ENCODE peak calls at places on chromosomes 13 and 19, in ten cellular contexts. X is astrocyte of the cerebellum, M is Peyer's patch, K is HCT116, H is WTC11, D is pancreas, Z is foreskin keratinocyte, L is endothelial cell, O is chondrocyte, U is right atrium auricular region. P is an unnamed sample.

GRCh38 chr13:106471957-106472543 is 63.4 kb downstream of the EFNB2 start:
- DNase-seq in X (peak), U (peak), Z (peak), D (no peak), L (no peak), M (no peak), O (no peak), K (peak), H (peak), P (no peak)

GRCh38 chr19:8210660-8211101 is 1.5 kb downstream of the CERS4 start:
- DNase-seq in U (no peak), L (no peak), O (no peak), K (no peak), D (peak), Z (no peak), X (no peak), H (no peak), M (peak), P (no peak)

GRCh38 chr19:40778865-40779284 is 828 bp downstream of the RAB4B start:
- DNase-seq in X (no peak), L (no peak), K (no peak), U (no peak), M (no peak), H (no peak), O (no peak), Z (no peak), D (no peak), P (no peak)

GRCh38 chr13:51825165-51825592 is 19.8 kb downstream of the TMEM272 start:
- DNase-seq in L (no peak), O (no peak), D (no peak), Z (no peak), K (no peak), U (no peak), M (no peak), X (no peak), H (no peak), P (no peak)

GRCh38 chr13:46369506-46370268 is 17.4 kb downstream of the RUBCNL start:
- DNase-seq in D (no peak), K (no peak), X (peak), L (no peak), M (peak), O (no peak), H (no peak), Z (no peak), U (no peak), P (no peak)

GRCh38 chr19:45097776-45098520 is 5.0 kb downstream of the PPP1R37 start:
- DNase-seq in L (no peak), D (no peak), X (peak), H (no peak), O (no peak), K (no peak), Z (peak), M (no peak), U (peak), P (no peak)

GRCh38 chr19:16957151-16957662 is 68.4 kb downstream of the F2RL3 start:
- DNase-seq in U (no peak), L (no peak), O (peak), D (no peak), H (no peak), K (no peak), Z (no peak), X (no peak), M (no peak), P (peak)

GRCh38 chr19:41408256-41408655 is 10.6 kb downstream of the BCKDHA start:
- DNase-seq in U (no peak), M (no peak), H (no peak), X (no peak), Z (no peak), K (no peak), L (no peak), D (no peak), O (no peak), P (no peak)

GRCh38 chr19:5225486-5226345 is 114.9 kb downstream of the PTPRS start:
- DNase-seq in K (no peak), M (no peak), D (no peak), U (no peak), L (peak), O (peak), H (peak), Z (no peak), X (no peak), P (no peak)
- TF ChIP-seq CTCF in K (peak), M (peak), D (peak), U (no peak), L (peak), O (peak), H (peak), Z (peak), X (peak), P (peak)

DNA sequence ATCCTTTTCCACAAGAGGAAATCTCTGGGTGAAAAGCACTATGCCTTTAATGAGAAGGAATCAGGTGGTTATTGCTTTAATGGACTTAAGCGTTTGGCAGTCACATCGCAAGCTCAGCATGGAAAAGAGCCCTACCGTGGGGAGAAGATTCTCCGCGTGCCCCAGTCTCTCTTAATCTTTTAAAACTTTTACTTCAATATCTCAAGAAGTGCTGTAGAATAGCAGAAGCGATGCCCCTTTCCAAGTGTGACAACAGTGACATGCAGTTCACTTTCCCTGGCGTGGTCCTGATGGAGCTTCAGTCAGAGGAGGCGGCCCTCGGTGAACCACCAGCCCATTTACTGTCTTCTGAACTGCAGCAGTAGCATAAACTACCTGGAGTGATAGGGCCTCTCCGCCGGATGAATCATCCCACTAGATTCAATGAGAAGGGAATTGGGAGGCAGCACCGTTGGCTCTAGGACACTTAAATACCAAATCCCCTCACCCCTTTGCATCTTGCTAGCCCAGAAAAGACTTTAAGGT is 112.7 kb upstream of the GPR12 start:
- DNase-seq in L (no peak), X (no peak), Z (no peak), K (no peak), D (no peak), U (no peak), M (no peak), H (no peak), O (no peak), P (no peak)
- TF ChIP-seq CTCF in L (peak), X (no peak), Z (no peak), K (no peak), D (no peak), U (no peak), M (no peak), H (no peak), O (peak), P (peak)

GRCh38 chr13:103067751-103068563 is 1.7 kb upstream of the SLC10A2 start:
- DNase-seq in K (no peak), Z (peak), U (no peak), L (no peak), M (no peak), D (no peak), H (peak), O (no peak), X (no peak), P (no peak)
- TF ChIP-seq CTCF in K (no peak), Z (peak), U (no peak), L (no peak), M (peak), D (no peak), H (no peak), O (no peak), X (no peak), P (no peak)

GRCh38 chr19:57672466-57672865 is 3.7 kb downstream of the ZSCAN4 start:
- DNase-seq in L (no peak), X (no peak), U (no peak), H (no peak), M (no peak), O (no peak), D (no peak), Z (no peak), K (no peak), P (no peak)
- TF ChIP-seq CTCF in L (no peak), X (no peak), U (no peak), H (no peak), M (no peak), O (no peak), D (no peak), Z (no peak), K (no peak), P (no peak)

GRCh38 chr13:36480726-36481485 is 48.6 kb downstream of the CCNA1 start:
- DNase-seq in H (no peak), L (no peak), Z (no peak), M (no peak), X (no peak), U (no peak), K (no peak), D (no peak), O (no peak), P (no peak)

GRCh38 chr13:36476661-36477060 is 44.4 kb downstream of the CCNA1 start:
- DNase-seq in D (no peak), O (no peak), U (no peak), X (no peak), K (no peak), H (no peak), L (no peak), M (no peak), Z (no peak), P (no peak)

DNA sequence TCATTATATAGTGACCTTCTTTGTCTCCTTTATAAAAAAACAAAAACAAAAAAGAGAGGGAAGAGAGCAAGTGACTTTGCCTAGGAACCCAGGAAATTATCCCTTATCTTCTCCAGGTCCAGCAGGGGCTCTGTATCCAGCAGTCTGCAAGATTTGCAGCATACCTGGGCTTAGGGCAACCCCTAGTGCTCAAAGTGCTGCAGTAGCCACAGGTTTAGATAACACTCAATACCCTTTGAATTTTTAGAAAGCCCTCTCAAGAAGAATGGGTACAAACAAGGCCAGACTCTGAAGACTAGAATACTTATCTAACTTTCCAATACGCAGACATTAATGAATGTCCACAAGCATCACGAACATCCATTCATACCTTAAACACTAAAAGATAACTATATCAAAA is 43.2 kb downstream of the CCNA1 start:
- DNase-seq in X (peak), D (no peak), Z (no peak), O (no peak), K (no peak), H (peak), M (no peak), L (no peak), U (no peak), P (no peak)
- TF ChIP-seq CTCF in X (no peak), D (no peak), Z (peak), O (no peak), K (no peak), H (no peak), M (no peak), L (no peak), U (no peak), P (no peak)

GRCh38 chr13:43085545-43085944 is 62.2 kb downstream of the DNAJC15 start:
- DNase-seq in L (no peak), H (no peak), D (no peak), U (no peak), O (no peak), X (peak), K (peak), Z (no peak), M (no peak), P (no peak)
- TF ChIP-seq CTCF in L (peak), H (peak), D (peak), U (peak), O (peak), X (peak), K (peak), Z (peak), M (peak), P (peak)

DNA sequence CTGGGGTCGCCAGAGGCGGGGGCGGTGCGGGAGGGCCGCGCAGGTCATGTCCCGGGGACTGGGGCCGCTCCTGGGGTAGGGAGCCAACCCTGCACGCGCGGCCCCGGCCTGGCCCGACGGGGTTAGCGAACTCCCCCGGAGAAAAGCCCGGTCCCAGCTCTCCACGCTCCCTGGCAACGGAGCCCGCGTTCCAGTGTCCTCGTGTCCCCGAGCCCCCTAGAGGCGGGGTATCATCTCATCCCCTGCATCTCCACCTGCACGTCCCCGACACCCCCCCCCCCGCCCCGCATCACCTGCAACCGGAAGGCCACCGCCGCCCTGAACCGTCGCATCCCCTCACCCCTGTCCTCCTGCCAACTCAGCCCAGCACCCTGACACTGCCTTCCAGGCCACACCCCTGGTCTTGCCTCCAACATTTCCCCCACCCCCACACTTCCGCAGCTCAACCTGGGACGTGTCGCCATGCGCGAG is 2.7 kb downstream of the WDR88 start:
- DNase-seq in K (no peak), L (no peak), D (no peak), U (no peak), H (peak), M (no peak), Z (no peak), X (no peak), O (no peak), P (no peak)
- TF ChIP-seq CTCF in K (no peak), L (no peak), D (no peak), U (no peak), H (peak), M (no peak), Z (no peak), X (no peak), O (no peak), P (no peak)